ENCODE peak calls at places on chromosomes 7 and 10, in seven cellular contexts. L is stimulated activated CD4-positive, alpha-beta T cell treated with anti-CD3 and anti-CD28 coated beads, Interleukin-2, amount 100 ng/mL, for 24 hours; Y is iPS-NIHi11; R is T-helper 22 cell; P is HEK293T; X is activated CD4-positive, alpha-beta T cell treated with anti-CD3 and anti-CD28 coated beads, Interleukin-2, amount 50 U/mL, for 48 hours; H is CMK. S is an unnamed sample.

GRCh38 chr7:74579800-74580685 is 77.5 kb upstream of the GTF2I start:
- DNase-seq in L (no peak), Y (no peak), R (no peak), P (no peak), X (no peak), H (no peak), S (no peak)

GRCh38 chr10:58064714-58065528 is 202.8 kb downstream of the IPMK start:
- DNase-seq in L (peak), Y (peak), R (no peak), P (peak), X (peak), H (peak), S (no peak)

GRCh38 chr7:69703099-69703498 is 104.8 kb downstream of the AUTS2 start:
- DNase-seq in L (no peak), Y (no peak), R (no peak), P (no peak), X (no peak), H (no peak), S (no peak)

GRCh38 chr7:98420966-98421612 is 20.2 kb upstream of the BAIAP2L1 start:
- DNase-seq in L (peak), Y (peak), R (peak), P (peak), X (peak), H (no peak), S (peak)

GRCh38 chr7:71574153-71574894 is 442.4 kb downstream of the GALNT17 start:
- DNase-seq in L (no peak), Y (no peak), R (no peak), P (no peak), X (no peak), H (no peak), S (no peak)

GRCh38 chr7:47180268-47180826 is 401.6 kb downstream of the TNS3 start:
- DNase-seq in L (peak), Y (peak), R (no peak), P (peak), X (peak), H (no peak), S (no peak)

GRCh38 chr7:26199301-26200112 is 1.0 kb downstream of the HNRNPA2B1 start:
- DNase-seq in L (peak), Y (no peak), R (peak), P (no peak), X (peak), H (no peak), S (peak)

GRCh38 chr7:67022501-67022900 is 25.9 kb downstream of the TYW1 start:
- DNase-seq in L (no peak), Y (no peak), R (no peak), P (no peak), X (no peak), H (no peak), S (no peak)

GRCh38 chr10:22481687-22482539 is 136.6 kb downstream of the SPAG6 start:
- DNase-seq in L (no peak), Y (no peak), R (no peak), P (no peak), X (no peak), H (no peak), S (no peak)

GRCh38 chr7:16091951-16092350 is 329.4 kb downstream of the CRPPA start:
- DNase-seq in L (no peak), Y (no peak), R (no peak), P (no peak), X (no peak), H (no peak), S (no peak)

GRCh38 chr7:16670747-16671344 is 24.9 kb downstream of the BZW2 start:
- DNase-seq in L (no peak), Y (no peak), R (no peak), P (no peak), X (no peak), H (no peak), S (no peak)

GRCh38 chr7:44791278-44792219 is 4.9 kb upstream of the PPIA start:
- DNase-seq in L (no peak), Y (no peak), R (no peak), P (no peak), X (no peak), H (no peak), S (no peak)

GRCh38 chr7:131843862-131844261 is 287.4 kb upstream of the PODXL start:
- DNase-seq in L (no peak), Y (no peak), R (no peak), P (no peak), X (no peak), H (no peak), S (peak)

GRCh38 chr10:105279101-105279500 is 638.0 kb downstream of the SORCS3 start:
- DNase-seq in L (no peak), Y (no peak), R (no peak), P (no peak), X (no peak), H (no peak), S (no peak)

GRCh38 chr10:28873540-28873939 is 196.2 kb downstream of the BAMBI start:
- DNase-seq in L (no peak), Y (no peak), R (no peak), P (no peak), X (no peak), H (no peak), S (no peak)

GRCh38 chr7:33903770-33904679 is 1.3 kb upstream of the BMPER start:
- DNase-seq in L (peak), Y (peak), R (no peak), P (peak), X (peak), H (no peak), S (no peak)

S was measured in mesothelial cell of epicardium.